ENCODE peak calls at places on chromosomes 5 and 9, in nine cellular contexts. O, M, P, J, Q, L, D, T and K are unnamed samples. For H3K4me1, the result is how much of the 10 kb centered on the place peaks cover.

GRCh38 chr5:96636601-96637000 is 25.6 kb upstream of the CAST start:
- DNase-seq in O (no peak), M (no peak), P (no peak), J (no peak), Q (no peak), L (no peak), D (no peak), T (no peak), K (no peak)

GRCh38 chr5:16464664-16465543 is 696 bp downstream of the ZNF622 start:
- DNase-seq in O (peak), M (no peak), P (peak), J (peak), Q (no peak), L (no peak), D (peak), T (peak), K (no peak)

GRCh38 chr9:13942695-13943094 is 371.2 kb downstream of the NFIB start:
- DNase-seq in O (no peak), M (no peak), P (peak), J (no peak), Q (peak), L (peak), D (no peak), T (no peak), K (peak)

GRCh38 chr9:22617156-22617555 is 170.5 kb downstream of the DMRTA1 start:
- DNase-seq in O (no peak), M (no peak), P (no peak), J (no peak), Q (no peak), L (no peak), D (no peak), T (no peak), K (no peak)

GRCh38 chr5:40071870-40072269 is 607.8 kb upstream of the PTGER4 start:
- DNase-seq in O (no peak), M (no peak), P (no peak), J (no peak), Q (peak), L (peak), D (no peak), T (no peak), K (peak)

GRCh38 chr5:36311967-36312366 is 10.3 kb upstream of the RANBP3L start:
- DNase-seq in O (no peak), M (no peak), P (no peak), J (no peak), Q (no peak), L (no peak), D (no peak), T (no peak), K (no peak)

GRCh38 chr9:117747571-117747970 is 43.4 kb downstream of the TLR4 start:
- DNase-seq in O (no peak), M (no peak), P (no peak), J (no peak), Q (no peak), L (no peak), D (no peak), T (no peak), K (no peak)

GRCh38 chr5:139130217-139130616 is 68.0 kb downstream of the SIL1 start:
- DNase-seq in O (no peak), M (no peak), P (no peak), J (no peak), Q (no peak), L (no peak), D (no peak), T (no peak), K (no peak)

GRCh38 chr5:173798127-173798810 is 89.9 kb upstream of the CPEB4 start:
- DNase-seq in O (peak), M (peak), P (no peak), J (no peak), Q (no peak), L (no peak), D (no peak), T (no peak), K (no peak)

GRCh38 chr5:123482258-123482657 is 29.7 kb upstream of the CSNK1G3 start:
- DNase-seq in O (no peak), M (no peak), P (no peak), J (no peak), Q (no peak), L (no peak), D (no peak), T (no peak), K (no peak)

GRCh38 chr9:114856942-114857315 is 51.1 kb upstream of the TNFSF15 start:
- DNase-seq in O (no peak), M (no peak), P (no peak), J (no peak), Q (no peak), L (no peak), D (no peak), T (no peak), K (no peak)

GRCh38 chr9:136153381-136154065 is 34.8 kb upstream of the TMEM250 start:
- DNase-seq in O (no peak), M (no peak), P (no peak), J (no peak), Q (peak), L (no peak), D (no peak), T (peak), K (no peak)

GRCh38 chr5:169029661-169030274 is 271.2 kb downstream of the SLIT3 start:
- DNase-seq in O (no peak), M (no peak), P (no peak), J (no peak), Q (no peak), L (no peak), D (no peak), T (no peak), K (no peak)

GRCh38 chr5:119274767-119275130 is 81.1 kb upstream of the TNFAIP8 start:
- DNase-seq in O (no peak), M (no peak), P (no peak), J (no peak), Q (no peak), L (peak), D (no peak), T (no peak), K (peak)

GRCh38 chr9:95193067-95193466 is 124.4 kb downstream of the FANCC start:
- DNase-seq in O (no peak), M (no peak), P (no peak), J (no peak), Q (peak), L (no peak), D (no peak), T (no peak), K (no peak)

GRCh38 chr9:6410653-6411052 is 2.3 kb upstream of the UHRF2 start:
- DNase-seq in O (no peak), M (no peak), P (no peak), J (no peak), Q (no peak), L (no peak), D (no peak), T (no peak), K (no peak)

GRCh38 chr9:93107151-93107824 is 11.3 kb downstream of the CARD19 start:
- DNase-seq in O (peak), M (peak), P (no peak), J (peak), Q (no peak), L (no peak), D (no peak), T (peak), K (no peak)

GRCh38 chr5:10653033-10653432 is 89.2 kb downstream of the ANKRD33B start:
- DNase-seq in O (no peak), M (peak), P (no peak), J (no peak), Q (no peak), L (no peak), D (no peak), T (no peak), K (no peak)

GRCh38 chr9:78133751-78134150 is 102.1 kb upstream of the CEP78 start:
- DNase-seq in O (no peak), M (no peak), P (no peak), J (no peak), Q (no peak), L (no peak), D (no peak), T (no peak), K (no peak)

GRCh38 chr5:126370796-126371718 is 52.2 kb upstream of the GRAMD2B start:
- DNase-seq in O (no peak), M (peak), P (peak), J (no peak), Q (peak), L (no peak), D (peak), T (no peak), K (no peak)

GRCh38 chr5:132001647-132002561 is 9.6 kb downstream of the ACSL6 start:
- DNase-seq in O (no peak), M (no peak), P (peak), J (peak), Q (no peak), L (no peak), D (no peak), T (peak), K (no peak)

GRCh38 chr5:143014017-143014651 is 244.0 kb downstream of the ARHGAP26 start:
- DNase-seq in O (no peak), M (no peak), P (no peak), J (peak), Q (peak), L (no peak), D (peak), T (peak), K (peak)

GRCh38 chr5:1364211-1364610 is 19.3 kb upstream of the CLPTM1L start:
- DNase-seq in O (no peak), M (no peak), P (no peak), J (no peak), Q (no peak), L (no peak), D (no peak), T (no peak), K (no peak)

GRCh38 chr5:14035859-14036440 is 91.5 kb upstream of the DNAH5 start:
- DNase-seq in O (no peak), M (no peak), P (peak), J (no peak), Q (peak), L (peak), D (peak), T (no peak), K (peak)

GRCh38 chr9:93263334-93264229 is 79.6 kb downstream of the WNK2 start:
- DNase-seq in O (peak), M (peak), P (peak), J (peak), Q (no peak), L (no peak), D (no peak), T (no peak), K (no peak)

GRCh38 chr5:141641634-141642278 is 5.0 kb downstream of the RELL2 start:
- DNase-seq in O (no peak), M (no peak), P (peak), J (no peak), Q (peak), L (peak), D (no peak), T (no peak), K (peak)

GRCh38 chr9:131273146-131273545 is 3.2 kb downstream of the FAM78A start:
- DNase-seq in O (no peak), M (no peak), P (no peak), J (peak), Q (no peak), L (no peak), D (peak), T (no peak), K (no peak)

GRCh38 chr5:165227515-165227914 is 1722.1 kb downstream of the MAT2B start:
- DNase-seq in O (no peak), M (no peak), P (no peak), J (no peak), Q (peak), L (no peak), D (no peak), T (no peak), K (peak)

GRCh38 chr9:135990468-135991429 is 29.6 kb upstream of the UBAC1 start:
- DNase-seq in O (no peak), M (peak), P (peak), J (no peak), Q (peak), L (no peak), D (peak), T (no peak), K (peak)

GRCh38 chr9:36632892-36633291 is 60.2 kb downstream of the MELK start:
- DNase-seq in O (no peak), M (no peak), P (peak), J (no peak), Q (peak), L (peak), D (no peak), T (no peak), K (peak)

GRCh38 chr5:91255396-91256141 is 127.5 kb downstream of the ARRDC3 start:
- DNase-seq in O (no peak), M (no peak), P (no peak), J (no peak), Q (no peak), L (no peak), D (no peak), T (no peak), K (no peak)

GRCh38 chr5:132072070-132072469 is 1.5 kb upstream of the CSF2 start:
- DNase-seq in O (no peak), M (no peak), P (no peak), J (no peak), Q (no peak), L (no peak), D (no peak), T (no peak), K (no peak)

GRCh38 chr5:52844885-52845284 is 57.2 kb downstream of the ITGA1 start:
- DNase-seq in O (no peak), M (no peak), P (no peak), J (no peak), Q (no peak), L (no peak), D (no peak), T (no peak), K (peak)

GRCh38 chr5:168356592-168356991 is 65.1 kb downstream of the WWC1 start:
- DNase-seq in O (peak), M (no peak), P (no peak), J (no peak), Q (no peak), L (no peak), D (no peak), T (no peak), K (peak)

GRCh38 chr5:35223777-35224395 is 6.4 kb downstream of the PRLR start:
- DNase-seq in O (no peak), M (no peak), P (peak), J (no peak), Q (no peak), L (no peak), D (no peak), T (no peak), K (no peak)

GRCh38 chr5:107092695-107093094 is 578.0 kb downstream of the EFNA5 start:
- DNase-seq in O (no peak), M (no peak), P (no peak), J (no peak), Q (no peak), L (peak), D (no peak), T (no peak), K (no peak)

GRCh38 chr5:68220260-68220659 is 4.7 kb downstream of the PIK3R1 start:
- DNase-seq in O (no peak), M (no peak), P (no peak), J (no peak), Q (no peak), L (no peak), D (no peak), T (no peak), K (no peak)

GRCh38 chr9:25742241-25742640 is 64.0 kb upstream of the TUSC1 start:
- DNase-seq in O (no peak), M (no peak), P (peak), J (no peak), Q (peak), L (no peak), D (no peak), T (no peak), K (no peak)

DNA sequence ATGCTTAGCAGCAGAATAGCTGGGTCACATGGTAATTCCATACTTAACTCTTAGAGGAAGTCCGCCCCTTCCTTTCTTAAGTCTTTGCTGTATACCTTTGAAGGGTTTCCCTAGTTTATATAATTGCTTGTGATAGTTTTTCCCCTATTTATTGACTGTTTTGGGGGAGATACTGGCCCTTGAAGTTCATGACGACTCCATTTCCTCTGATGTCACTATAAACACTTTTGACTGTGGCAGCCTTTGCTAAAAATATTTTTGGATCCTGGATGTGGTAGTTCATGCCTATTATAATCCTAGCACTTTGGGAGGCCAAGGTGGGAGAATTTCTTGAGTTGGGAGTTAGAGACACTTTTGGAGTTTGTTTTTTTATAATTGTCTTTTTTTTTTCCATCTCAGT is 38.4 kb downstream of the NSD1 start:
- DNase-seq in O (no peak), M (no peak), P (no peak), J (no peak), Q (no peak), L (no peak), D (no peak), T (no peak), K (no peak)
- H3K4me1 ChIP-seq in O (under half), M (under half), P (under half), J (under half), Q (under half), L (under half), D (under half), T (under half), K (under half)

GRCh38 chr5:114898602-114899001 is 271.1 kb downstream of the TRIM36 start:
- DNase-seq in O (no peak), M (no peak), P (no peak), J (no peak), Q (no peak), L (no peak), D (no peak), T (no peak), K (peak)
- TF ChIP-seq CTCF in O (no peak), M (no peak), P (no peak), J (no peak), Q (no peak), L (no peak), D (no peak), T (no peak), K (no peak)

GRCh38 chr9:89993678-89994630 is 389.1 kb downstream of the GADD45G start:
- DNase-seq in O (no peak), M (peak), P (peak), J (peak), Q (peak), L (no peak), D (peak), T (peak), K (no peak)

GRCh38 chr9:89996106-89996505 is 391.3 kb downstream of the GADD45G start:
- DNase-seq in O (no peak), M (peak), P (no peak), J (no peak), Q (no peak), L (no peak), D (no peak), T (no peak), K (no peak)

GRCh38 chr9:89999176-89999533 is 394.3 kb downstream of the GADD45G start:
- DNase-seq in O (no peak), M (peak), P (no peak), J (peak), Q (no peak), L (no peak), D (peak), T (peak), K (no peak)

GRCh38 chr9:89994988-89995613 is 390.3 kb downstream of the GADD45G start:
- DNase-seq in O (no peak), M (peak), P (peak), J (no peak), Q (no peak), L (no peak), D (no peak), T (no peak), K (no peak)

GRCh38 chr9:89996717-89997116 is 391.9 kb downstream of the GADD45G start:
- DNase-seq in O (no peak), M (no peak), P (peak), J (no peak), Q (peak), L (no peak), D (peak), T (no peak), K (no peak)
- H3K4me1 ChIP-seq in O (under half), M (half or more), P (under half), J (half or more), Q (under half), L (under half), D (under half), T (under half), K (under half)

DNA sequence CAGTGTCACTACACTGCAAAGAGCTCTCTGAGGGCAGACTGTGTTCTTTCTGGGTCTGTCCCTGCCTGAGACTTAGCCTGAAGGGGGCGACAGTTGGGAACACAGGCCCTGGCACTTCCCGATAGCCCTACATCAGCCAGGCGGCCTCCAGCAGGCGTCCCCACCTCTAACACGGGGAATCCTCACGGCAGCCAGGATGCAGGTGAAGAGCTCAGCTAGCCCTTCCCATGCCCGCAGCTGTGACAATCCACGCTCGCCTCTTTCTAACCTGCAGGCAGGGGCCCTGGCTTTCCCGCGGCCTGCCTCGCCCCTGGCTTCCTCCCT is 5.9 kb downstream of the MED22 start:
- DNase-seq in O (no peak), M (no peak), P (no peak), J (no peak), Q (no peak), L (no peak), D (no peak), T (no peak), K (peak)
- TF ChIP-seq CTCF in O (no peak), M (no peak), P (no peak), J (no peak), Q (no peak), L (peak), D (no peak), T (no peak), K (peak)

GRCh38 chr5:109409061-109409843 is 522 bp downstream of the PJA2 start:
- DNase-seq in O (peak), M (peak), P (peak), J (peak), Q (peak), L (no peak), D (peak), T (peak), K (peak)
- H3K4me1 ChIP-seq in O (half or more), M (half or more), P (under half), J (under half), Q (under half), L (under half), D (under half), T (under half), K (under half)

GRCh38 chr5:58759745-58760144 is 176.9 kb downstream of the RAB3C start:
- DNase-seq in O (no peak), M (no peak), P (no peak), J (no peak), Q (no peak), L (no peak), D (no peak), T (no peak), K (no peak)
- TF ChIP-seq CTCF in O (no peak), M (no peak), P (no peak), J (no peak), Q (no peak), L (no peak), D (no peak), T (no peak), K (no peak)

GRCh38 chr9:134061688-134062371 is 6.0 kb downstream of the BRD3 start:
- DNase-seq in O (no peak), M (no peak), P (peak), J (peak), Q (no peak), L (no peak), D (no peak), T (peak), K (no peak)

GRCh38 chr9:134062461-134063087 is 5.3 kb downstream of the BRD3 start:
- DNase-seq in O (no peak), M (peak), P (no peak), J (no peak), Q (no peak), L (no peak), D (no peak), T (peak), K (no peak)

GRCh38 chr9:134059661-134060395 is 8.0 kb downstream of the BRD3 start:
- DNase-seq in O (peak), M (peak), P (no peak), J (peak), Q (no peak), L (no peak), D (peak), T (peak), K (no peak)

GRCh38 chr9:134060546-134060945 is 7.3 kb downstream of the BRD3 start:
- DNase-seq in O (no peak), M (peak), P (no peak), J (no peak), Q (no peak), L (no peak), D (no peak), T (peak), K (no peak)

DNA sequence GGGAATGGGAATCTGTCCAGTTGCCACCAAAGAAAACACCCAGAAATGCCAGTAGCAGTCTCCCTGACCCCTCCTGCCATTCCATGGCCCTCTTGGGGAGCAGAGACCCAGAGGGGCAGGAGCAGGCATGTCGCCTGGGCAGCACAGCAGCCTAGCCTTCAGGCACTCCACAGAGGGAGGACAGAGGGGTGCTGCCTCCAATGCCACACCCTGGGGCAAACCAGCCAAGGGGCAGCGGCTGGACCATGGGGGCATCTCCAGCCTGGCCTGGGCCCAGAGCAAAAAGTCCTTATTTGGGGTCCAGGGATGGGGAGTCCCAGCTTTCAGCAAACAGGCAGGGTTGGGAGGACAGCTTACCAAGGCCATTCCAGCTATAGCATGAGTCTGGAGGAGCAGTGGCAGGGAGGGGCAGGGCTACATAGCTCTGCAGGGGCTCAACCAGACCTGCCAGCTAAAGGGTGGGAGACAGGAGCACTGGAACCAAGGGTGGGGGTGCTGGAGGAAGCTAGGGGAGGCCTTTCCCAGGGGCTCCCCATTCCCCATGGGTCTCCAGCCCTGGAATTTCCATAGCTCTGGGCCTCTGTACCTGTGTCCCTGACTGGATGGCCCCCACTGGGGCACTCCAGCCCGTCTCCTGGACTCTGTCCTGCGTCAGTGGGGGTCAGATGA is 6.7 kb downstream of the BRD3 start:
- DNase-seq in O (no peak), M (peak), P (no peak), J (no peak), Q (no peak), L (no peak), D (no peak), T (peak), K (no peak)
- H3K4me1 ChIP-seq in O (half or more), M (under half), P (under half), J (half or more), Q (under half), L (under half), D (half or more), T (half or more), K (under half)